ENCODE peak calls at places on chromosomes 13 and 19, in four cellular contexts. One of them, this sample, is unnamed.

GRCh38 chr13:75308222-75308621 is 173.7 kb downstream of the TBC1D4 start:
- DNase-seq in GM23338: no peak
- DNase-seq in HL-60: no peak
- DNase-seq in CD4-positive, alpha-beta T cell: no peak
- DNase-seq in this sample: no peak

GRCh38 chr13:44667950-44668349 is 91.8 kb upstream of the TSC22D1 start:
- DNase-seq in GM23338: no peak
- DNase-seq in HL-60: no peak
- DNase-seq in CD4-positive, alpha-beta T cell: no peak
- DNase-seq in this sample: no peak

GRCh38 chr13:50941146-50941545 is 31.6 kb downstream of the RNASEH2B start:
- DNase-seq in GM23338: no peak
- DNase-seq in HL-60: no peak
- DNase-seq in CD4-positive, alpha-beta T cell: no peak
- DNase-seq in this sample: no peak

GRCh38 chr13:96020155-96020575 is 33.0 kb downstream of the UGGT2 start:
- DNase-seq in GM23338: peak; percentile 74
- DNase-seq in HL-60: peak; percentile 58
- DNase-seq in CD4-positive, alpha-beta T cell: no peak
- DNase-seq in this sample: no peak

GRCh38 chr13:110985570-110985969 is 70.7 kb upstream of the ANKRD10 start:
- DNase-seq in GM23338: no peak
- DNase-seq in HL-60: no peak
- DNase-seq in CD4-positive, alpha-beta T cell: no peak
- DNase-seq in this sample: no peak

GRCh38 chr13:40692946-40693345 is 26.5 kb upstream of the FOXO1 start:
- DNase-seq in GM23338: no peak
- DNase-seq in HL-60: no peak
- DNase-seq in CD4-positive, alpha-beta T cell: no peak
- DNase-seq in this sample: no peak

GRCh38 chr19:10858204-10858828 is 10.1 kb downstream of the C19orf38 start:
- DNase-seq in GM23338: peak; percentile 79
- DNase-seq in HL-60: no peak
- DNase-seq in CD4-positive, alpha-beta T cell: no peak
- DNase-seq in this sample: no peak

GRCh38 chr13:29170451-29171082 is 350.4 kb downstream of the MTUS2 start:
- DNase-seq in GM23338: no peak
- DNase-seq in HL-60: no peak
- DNase-seq in CD4-positive, alpha-beta T cell: no peak
- DNase-seq in this sample: no peak

GRCh38 chr13:108176685-108177274 is 38.6 kb downstream of the LIG4 start:
- DNase-seq in GM23338: peak; percentile 77
- DNase-seq in HL-60: peak; percentile 46
- DNase-seq in CD4-positive, alpha-beta T cell: peak; percentile 45
- DNase-seq in this sample: no peak

GRCh38 chr19:664913-665443 is 2.0 kb upstream of the RNF126 start:
- DNase-seq in GM23338: peak; percentile 96
- DNase-seq in HL-60: peak; percentile 86
- DNase-seq in CD4-positive, alpha-beta T cell: peak; percentile 75
- DNase-seq in this sample: peak; percentile 68

GRCh38 chr13:99572921-99573320 is 71.6 kb downstream of the TM9SF2 start:
- DNase-seq in GM23338: peak; percentile 21
- DNase-seq in HL-60: no peak
- DNase-seq in CD4-positive, alpha-beta T cell: no peak
- DNase-seq in this sample: no peak

GRCh38 chr19:17829855-17830566 is 8.7 kb upstream of the INSL3 start:
- DNase-seq in GM23338: peak; percentile 94
- DNase-seq in HL-60: no peak
- DNase-seq in CD4-positive, alpha-beta T cell: no peak
- DNase-seq in this sample: no peak

GRCh38 chr19:32372726-32373613 is 27.6 kb downstream of the ZNF507 start:
- DNase-seq in GM23338: peak; percentile 21
- DNase-seq in HL-60: no peak
- DNase-seq in CD4-positive, alpha-beta T cell: no peak
- DNase-seq in this sample: no peak

GRCh38 chr19:32367948-32368536 is 22.6 kb downstream of the ZNF507 start:
- DNase-seq in GM23338: no peak
- DNase-seq in HL-60: no peak
- DNase-seq in CD4-positive, alpha-beta T cell: no peak
- DNase-seq in this sample: no peak

GRCh38 chr19:32368781-32369180 is 23.4 kb downstream of the ZNF507 start:
- DNase-seq in GM23338: no peak
- DNase-seq in HL-60: no peak
- DNase-seq in CD4-positive, alpha-beta T cell: no peak
- DNase-seq in this sample: no peak

GRCh38 chr19:32373614-32374295 is 28.3 kb downstream of the ZNF507 start:
- DNase-seq in GM23338: no peak
- DNase-seq in HL-60: no peak
- DNase-seq in CD4-positive, alpha-beta T cell: no peak
- DNase-seq in this sample: peak; percentile 16
- H3K27ac ChIP-seq in GM23338: no peak overlapping the region
- H3K27ac ChIP-seq in HL-60: no peak overlapping the region
- H3K27ac ChIP-seq in CD4-positive, alpha-beta T cell: no peak overlapping the region
- H3K27ac ChIP-seq in this sample: peak overlapping the region; percentile 54

GRCh38 chr13:94672400-94672799 is 39.9 kb downstream of the SOX21 start:
- DNase-seq in GM23338: no peak
- DNase-seq in HL-60: no peak
- DNase-seq in CD4-positive, alpha-beta T cell: no peak
- DNase-seq in this sample: no peak

GRCh38 chr13:94677799-94678198 is 34.5 kb downstream of the SOX21 start:
- DNase-seq in GM23338: peak; percentile 31
- DNase-seq in HL-60: no peak
- DNase-seq in CD4-positive, alpha-beta T cell: no peak
- DNase-seq in this sample: no peak

GRCh38 chr13:94674609-94675348 is 37.6 kb downstream of the SOX21 start:
- DNase-seq in GM23338: peak; percentile 94
- DNase-seq in HL-60: peak; percentile 57
- DNase-seq in CD4-positive, alpha-beta T cell: peak; percentile 26
- DNase-seq in this sample: peak; percentile 33

GRCh38 chr13:94678845-94679244 is 33.5 kb downstream of the SOX21 start:
- DNase-seq in GM23338: no peak
- DNase-seq in HL-60: no peak
- DNase-seq in CD4-positive, alpha-beta T cell: no peak
- DNase-seq in this sample: no peak

GRCh38 chr13:94673841-94674240 is 38.5 kb downstream of the SOX21 start:
- DNase-seq in GM23338: peak; percentile 40
- DNase-seq in HL-60: no peak
- DNase-seq in CD4-positive, alpha-beta T cell: no peak
- DNase-seq in this sample: no peak
- H3K27ac ChIP-seq in GM23338: no peak overlapping the region
- H3K27ac ChIP-seq in HL-60: no peak overlapping the region
- H3K27ac ChIP-seq in CD4-positive, alpha-beta T cell: no peak overlapping the region
- H3K27ac ChIP-seq in this sample: no peak overlapping the region

GRCh38 chr13:112753868-112754267 is 64.0 kb downstream of the ATP11A start:
- DNase-seq in GM23338: no peak
- DNase-seq in HL-60: no peak
- DNase-seq in CD4-positive, alpha-beta T cell: no peak
- DNase-seq in this sample: no peak
- H3K27ac ChIP-seq in GM23338: no peak overlapping the region
- H3K27ac ChIP-seq in HL-60: no peak overlapping the region
- H3K27ac ChIP-seq in CD4-positive, alpha-beta T cell: no peak overlapping the region
- H3K27ac ChIP-seq in this sample: peak overlapping the region; percentile 99

DNA sequence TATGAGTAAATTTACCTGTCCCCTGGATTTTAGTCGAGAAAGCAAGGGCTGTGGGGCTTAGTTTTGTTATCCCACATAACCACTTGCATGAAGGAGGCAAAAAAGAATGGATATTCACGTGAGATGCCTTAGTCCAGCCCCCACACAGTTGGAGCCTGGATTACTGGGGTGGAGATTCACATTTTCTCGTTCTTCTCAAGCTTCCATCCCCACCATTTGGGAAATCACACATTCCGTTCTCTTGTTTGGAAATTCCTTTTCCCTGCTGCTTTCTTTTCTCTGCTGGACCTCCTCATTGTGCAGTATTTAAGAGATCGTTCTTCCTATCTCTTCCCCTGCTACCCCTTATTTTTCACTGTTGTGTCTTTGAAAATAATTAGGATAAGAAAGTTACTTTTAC is 45.1 kb upstream of the FARP1 start:
- DNase-seq in GM23338: peak; percentile 44
- DNase-seq in HL-60: no peak
- DNase-seq in CD4-positive, alpha-beta T cell: no peak
- DNase-seq in this sample: no peak
- H3K27ac ChIP-seq in GM23338: no peak overlapping the region
- H3K27ac ChIP-seq in HL-60: no peak overlapping the region
- H3K27ac ChIP-seq in CD4-positive, alpha-beta T cell: no peak overlapping the region
- H3K27ac ChIP-seq in this sample: no peak overlapping the region

GRCh38 chr19:13925990-13926389 is 12.2 kb downstream of the PODNL1 start:
- DNase-seq in GM23338: no peak
- DNase-seq in HL-60: no peak
- DNase-seq in CD4-positive, alpha-beta T cell: no peak
- DNase-seq in this sample: no peak
- H3K27ac ChIP-seq in GM23338: no peak overlapping the region
- H3K27ac ChIP-seq in HL-60: no peak overlapping the region
- H3K27ac ChIP-seq in CD4-positive, alpha-beta T cell: no peak overlapping the region
- H3K27ac ChIP-seq in this sample: no peak overlapping the region

DNA sequence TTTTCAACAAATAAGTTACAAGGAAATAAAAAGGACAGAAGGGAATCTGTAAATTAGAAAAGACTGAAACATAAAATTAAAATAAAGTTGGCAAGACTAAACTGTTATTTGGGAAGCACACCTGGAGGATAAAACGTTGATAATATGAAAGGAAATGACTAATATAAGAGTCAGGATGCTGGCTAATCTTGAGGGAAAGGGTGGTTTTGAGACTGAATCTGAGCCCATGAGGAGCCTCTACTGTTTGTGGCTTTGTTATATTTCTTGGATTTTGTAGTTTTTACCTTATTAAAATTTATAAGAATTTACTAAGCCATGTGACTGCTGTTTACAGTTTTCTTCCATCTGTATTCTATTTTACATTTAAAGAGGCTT is 718.0 kb upstream of the SPRY2 start:
- DNase-seq in GM23338: no peak
- DNase-seq in HL-60: no peak
- DNase-seq in CD4-positive, alpha-beta T cell: no peak
- DNase-seq in this sample: no peak
- H3K27ac ChIP-seq in GM23338: no peak overlapping the region
- H3K27ac ChIP-seq in HL-60: no peak overlapping the region
- H3K27ac ChIP-seq in CD4-positive, alpha-beta T cell: no peak overlapping the region
- H3K27ac ChIP-seq in this sample: no peak overlapping the region

GRCh38 chr13:33146843-33147611 is 130.8 kb downstream of the KL start:
- DNase-seq in GM23338: no peak
- DNase-seq in HL-60: no peak
- DNase-seq in CD4-positive, alpha-beta T cell: no peak
- DNase-seq in this sample: no peak
- H3K27ac ChIP-seq in GM23338: no peak overlapping the region
- H3K27ac ChIP-seq in HL-60: no peak overlapping the region
- H3K27ac ChIP-seq in CD4-positive, alpha-beta T cell: no peak overlapping the region
- H3K27ac ChIP-seq in this sample: no peak overlapping the region

GRCh38 chr19:13882419-13882795 is 5.5 kb downstream of the NANOS3 start:
- DNase-seq in GM23338: no peak
- DNase-seq in HL-60: no peak
- DNase-seq in CD4-positive, alpha-beta T cell: no peak
- DNase-seq in this sample: no peak
- H3K27ac ChIP-seq in GM23338: no peak overlapping the region
- H3K27ac ChIP-seq in HL-60: peak overlapping the region; percentile 47
- H3K27ac ChIP-seq in CD4-positive, alpha-beta T cell: peak overlapping the region; percentile 39
- H3K27ac ChIP-seq in this sample: peak overlapping the region; percentile 80

This sample was measured in substantia nigra.